ENCODE peak calls at places on chromosome 11, in four cellular contexts. One of them, this sample, is unnamed.

GRCh38 chr11:78168539-78169477 is 19.6 kb downstream of the KCTD21 start:
- DNase-seq in RKO: no peak
- DNase-seq in CD4-positive, alpha-beta T cell: no peak
- DNase-seq in germinal center: no peak
- DNase-seq in this sample: no peak

GRCh38 chr11:61460474-61460881 is 30.6 kb downstream of the SDHAF2 start:
- DNase-seq in RKO: no peak
- DNase-seq in CD4-positive, alpha-beta T cell: no peak
- DNase-seq in germinal center: no peak
- DNase-seq in this sample: no peak

GRCh38 chr11:65434667-65435179 is 12.1 kb downstream of the NEAT1 start:
- DNase-seq in RKO: no peak
- DNase-seq in CD4-positive, alpha-beta T cell: no peak
- DNase-seq in germinal center: no peak
- DNase-seq in this sample: no peak

GRCh38 chr11:46489668-46490560 is 98.3 kb upstream of the CHRM4 start:
- DNase-seq in RKO: peak
- DNase-seq in CD4-positive, alpha-beta T cell: no peak
- DNase-seq in germinal center: peak
- DNase-seq in this sample: no peak

GRCh38 chr11:132142102-132142501 is 771.7 kb downstream of the NTM start:
- DNase-seq in RKO: no peak
- DNase-seq in CD4-positive, alpha-beta T cell: no peak
- DNase-seq in germinal center: no peak
- DNase-seq in this sample: no peak

GRCh38 chr11:35764414-35764813 is 101.8 kb downstream of the TRIM44 start:
- DNase-seq in RKO: no peak
- DNase-seq in CD4-positive, alpha-beta T cell: no peak
- DNase-seq in germinal center: no peak
- DNase-seq in this sample: no peak

GRCh38 chr11:108929241-108929640 is 264.4 kb downstream of the DDX10 start:
- DNase-seq in RKO: no peak
- DNase-seq in CD4-positive, alpha-beta T cell: no peak
- DNase-seq in germinal center: no peak
- DNase-seq in this sample: no peak

GRCh38 chr11:82899191-82899820 is 924 bp downstream of the PRCP start:
- DNase-seq in RKO: peak
- DNase-seq in CD4-positive, alpha-beta T cell: no peak
- DNase-seq in germinal center: peak
- DNase-seq in this sample: no peak

GRCh38 chr11:1202154-1202775 is 20.6 kb upstream of the MUC5B start:
- DNase-seq in RKO: no peak
- DNase-seq in CD4-positive, alpha-beta T cell: no peak
- DNase-seq in germinal center: no peak
- DNase-seq in this sample: no peak